ENCODE peak calls at places on chromosomes 13 and 19, in six cellular contexts. G, U, P, W, L and N are unnamed samples.

GRCh38 chr19:35449347-35450043 is 1.4 kb downstream of the FFAR2 start:
- DNase-seq in G (no peak), U (no peak), P (no peak), W (no peak), L (no peak), N (no peak)

GRCh38 chr13:30164141-30164540 is 143.2 kb downstream of the KATNAL1 start:
- DNase-seq in G (no peak), U (no peak), P (no peak), W (no peak), L (no peak), N (no peak)

GRCh38 chr19:33797821-33798633 is 1.4 kb downstream of the KCTD15 start:
- DNase-seq in G (peak), U (no peak), P (no peak), W (peak), L (no peak), N (no peak)

GRCh38 chr19:57233207-57233606 is 2.4 kb downstream of the AURKC start:
- DNase-seq in G (no peak), U (no peak), P (no peak), W (no peak), L (no peak), N (no peak)

GRCh38 chr13:52599853-52600603 is 42.2 kb upstream of the HNRNPA1L2 start:
- DNase-seq in G (peak), U (no peak), P (no peak), W (no peak), L (no peak), N (no peak)

GRCh38 chr19:3656747-3657394 is 30.3 kb upstream of the CACTIN start:
- DNase-seq in G (no peak), U (no peak), P (no peak), W (no peak), L (no peak), N (no peak)

GRCh38 chr13:31538067-31539042 is 201.0 kb upstream of the RXFP2 start:
- DNase-seq in G (no peak), U (no peak), P (no peak), W (peak), L (no peak), N (no peak)

GRCh38 chr19:17259118-17259780 is 5.3 kb downstream of the USHBP1 start:
- DNase-seq in G (no peak), U (no peak), P (no peak), W (no peak), L (no peak), N (no peak)

GRCh38 chr13:86731987-86732386 is 932.8 kb upstream of the SLITRK6 start:
- DNase-seq in G (no peak), U (no peak), P (no peak), W (no peak), L (no peak), N (no peak)

GRCh38 chr13:37109080-37109678 is 3.7 kb upstream of the CSNK1A1L start:
- DNase-seq in G (no peak), U (no peak), P (no peak), W (peak), L (no peak), N (peak)

GRCh38 chr19:11505504-11506100 is at the start of gene ZNF653:
- DNase-seq in G (peak), U (peak), P (peak), W (peak), L (peak), N (peak)

GRCh38 chr13:72204291-72204690 is 337.3 kb upstream of the DACH1 start:
- DNase-seq in G (no peak), U (no peak), P (peak), W (no peak), L (no peak), N (peak)

GRCh38 chr13:106372199-106373160 is 163.0 kb downstream of the EFNB2 start:
- DNase-seq in G (no peak), U (no peak), P (no peak), W (no peak), L (no peak), N (peak)

GRCh38 chr19:30596813-30597399 is 224.7 kb downstream of the ZNF536 start:
- DNase-seq in G (no peak), U (no peak), P (no peak), W (no peak), L (no peak), N (no peak)

GRCh38 chr19:8334458-8335342 is 8.4 kb downstream of the KANK3 start:
- DNase-seq in G (peak), U (no peak), P (no peak), W (peak), L (no peak), N (no peak)

GRCh38 chr13:32113564-32113963 is 82.0 kb downstream of the FRY start:
- DNase-seq in G (no peak), U (no peak), P (no peak), W (no peak), L (no peak), N (no peak)